ENCODE peak calls at places on chromosomes 11 and 22, in five cellular contexts. One of them, this sample, is unnamed.

GRCh38 chr22:41846268-41847002 is 13.5 kb downstream of the SREBF2 start:
- DNase-seq in K562: peak
- DNase-seq in astrocyte: no peak
- DNase-seq in GM23338: peak
- DNase-seq in PC-3: no peak
- DNase-seq in this sample: no peak

GRCh38 chr11:125175896-125176575 is 11.5 kb downstream of the PKNOX2 start:
- DNase-seq in GM23338: no peak
- DNase-seq in astrocyte: no peak
- DNase-seq in PC-3: no peak
- DNase-seq in K562: no peak
- DNase-seq in this sample: no peak

GRCh38 chr11:81915045-81915444 is 818.6 kb downstream of the FAM181B start:
- DNase-seq in K562: no peak
- DNase-seq in astrocyte: no peak
- DNase-seq in PC-3: no peak
- DNase-seq in GM23338: no peak
- DNase-seq in this sample: peak

GRCh38 chr11:120180571-120181445 is 30.0 kb upstream of the OAF start:
- DNase-seq in GM23338: peak
- DNase-seq in K562: no peak
- DNase-seq in astrocyte: peak
- DNase-seq in PC-3: peak
- DNase-seq in this sample: peak

GRCh38 chr22:26648011-26648497 is 9.3 kb upstream of the MIAT start:
- DNase-seq in PC-3: no peak
- DNase-seq in K562: no peak
- DNase-seq in GM23338: peak
- DNase-seq in astrocyte: no peak
- DNase-seq in this sample: no peak

GRCh38 chr22:49423125-49423650 is 404.5 kb downstream of the BRD1 start:
- DNase-seq in PC-3: no peak
- DNase-seq in K562: no peak
- DNase-seq in GM23338: no peak
- DNase-seq in astrocyte: no peak
- DNase-seq in this sample: no peak

GRCh38 chr22:20242393-20243175 is 25.5 kb downstream of the RTN4R start:
- DNase-seq in astrocyte: no peak
- DNase-seq in PC-3: no peak
- DNase-seq in GM23338: no peak
- DNase-seq in K562: no peak
- DNase-seq in this sample: no peak

GRCh38 chr11:84465040-84465439 is 1162.1 kb downstream of the DLG2 start:
- DNase-seq in K562: no peak
- DNase-seq in GM23338: no peak
- DNase-seq in astrocyte: peak
- DNase-seq in PC-3: no peak
- DNase-seq in this sample: peak

GRCh38 chr11:126343051-126343450 is 12.4 kb upstream of the ST3GAL4 start:
- DNase-seq in astrocyte: no peak
- DNase-seq in PC-3: no peak
- DNase-seq in GM23338: no peak
- DNase-seq in K562: no peak
- DNase-seq in this sample: no peak

GRCh38 chr11:88320149-88320559 is 17.4 kb downstream of the CTSC start:
- DNase-seq in astrocyte: peak
- DNase-seq in PC-3: peak
- DNase-seq in GM23338: no peak
- DNase-seq in K562: no peak
- DNase-seq in this sample: peak

GRCh38 chr11:44519989-44520737 is 45.3 kb upstream of the CD82 start:
- DNase-seq in astrocyte: no peak
- DNase-seq in GM23338: peak
- DNase-seq in K562: no peak
- DNase-seq in PC-3: no peak
- DNase-seq in this sample: no peak

GRCh38 chr11:112177610-112178009 is 2.3 kb downstream of the BCO2 start:
- DNase-seq in astrocyte: no peak
- DNase-seq in K562: no peak
- DNase-seq in PC-3: no peak
- DNase-seq in GM23338: no peak
- DNase-seq in this sample: no peak

GRCh38 chr11:26753738-26754504 is 32.1 kb upstream of the SLC5A12 start:
- DNase-seq in astrocyte: peak
- DNase-seq in GM23338: peak
- DNase-seq in PC-3: peak
- DNase-seq in K562: peak
- DNase-seq in this sample: peak

GRCh38 chr11:36453678-36454077 is 56.4 kb downstream of the TRAF6 start:
- DNase-seq in GM23338: no peak
- DNase-seq in PC-3: peak
- DNase-seq in astrocyte: peak
- DNase-seq in K562: no peak
- DNase-seq in this sample: peak

GRCh38 chr11:27722117-27722844 is 22.0 kb upstream of the BDNF start:
- DNase-seq in K562: no peak
- DNase-seq in PC-3: no peak
- DNase-seq in astrocyte: peak
- DNase-seq in GM23338: peak
- DNase-seq in this sample: peak

GRCh38 chr11:123183391-123184099 is 11.5 kb downstream of the CLMP start:
- DNase-seq in astrocyte: peak
- DNase-seq in K562: no peak
- DNase-seq in PC-3: peak
- DNase-seq in GM23338: no peak
- DNase-seq in this sample: no peak

GRCh38 chr11:34250732-34251639 is 106.8 kb downstream of the ABTB2 start:
- DNase-seq in K562: peak
- DNase-seq in GM23338: peak
- DNase-seq in astrocyte: no peak
- DNase-seq in PC-3: peak
- DNase-seq in this sample: peak

GRCh38 chr22:31917227-31917921 is 27.0 kb upstream of the YWHAH start:
- DNase-seq in PC-3: no peak
- DNase-seq in astrocyte: no peak
- DNase-seq in GM23338: no peak
- DNase-seq in K562: no peak
- DNase-seq in this sample: no peak

GRCh38 chr11:132028380-132029240 is 658.2 kb downstream of the NTM start:
- DNase-seq in GM23338: peak
- DNase-seq in astrocyte: no peak
- DNase-seq in K562: peak
- DNase-seq in PC-3: peak
- DNase-seq in this sample: peak

GRCh38 chr11:125457814-125458343 is 38.2 kb downstream of the FEZ1 start:
- DNase-seq in K562: peak
- DNase-seq in PC-3: no peak
- DNase-seq in GM23338: peak
- DNase-seq in astrocyte: peak
- DNase-seq in this sample: peak

GRCh38 chr11:128701086-128701485 is 7.2 kb downstream of the FLI1 start:
- DNase-seq in astrocyte: peak
- DNase-seq in K562: no peak
- DNase-seq in PC-3: no peak
- DNase-seq in GM23338: no peak
- DNase-seq in this sample: no peak

GRCh38 chr11:33262016-33262638 is 4.9 kb downstream of the HIPK3 start:
- DNase-seq in K562: no peak
- DNase-seq in GM23338: no peak
- DNase-seq in PC-3: peak
- DNase-seq in astrocyte: peak
- DNase-seq in this sample: peak

GRCh38 chr11:69867076-69868002 is 48.1 kb upstream of the FGF3 start:
- DNase-seq in astrocyte: peak
- DNase-seq in K562: no peak
- DNase-seq in GM23338: no peak
- DNase-seq in PC-3: peak
- DNase-seq in this sample: peak

GRCh38 chr22:23912293-23912903 is 18.2 kb downstream of the MIF start:
- DNase-seq in astrocyte: no peak
- DNase-seq in PC-3: no peak
- DNase-seq in GM23338: no peak
- DNase-seq in K562: no peak
- DNase-seq in this sample: no peak

GRCh38 chr11:76604652-76605241 is 65.8 kb downstream of the LRRC32 start:
- DNase-seq in PC-3: no peak
- DNase-seq in astrocyte: peak
- DNase-seq in K562: no peak
- DNase-seq in GM23338: no peak
- DNase-seq in this sample: peak

GRCh38 chr11:22479133-22479690 is 141.0 kb downstream of the SLC17A6 start:
- DNase-seq in GM23338: no peak
- DNase-seq in K562: no peak
- DNase-seq in astrocyte: peak
- DNase-seq in PC-3: no peak
- DNase-seq in this sample: peak

GRCh38 chr11:96311120-96311568 is 31.9 kb downstream of the MAML2 start:
- DNase-seq in K562: no peak
- DNase-seq in GM23338: no peak
- DNase-seq in PC-3: peak
- DNase-seq in astrocyte: peak
- DNase-seq in this sample: peak

GRCh38 chr11:73787051-73787642 is 527 bp upstream of the MRPL48 start:
- DNase-seq in astrocyte: no peak
- DNase-seq in GM23338: no peak
- DNase-seq in K562: no peak
- DNase-seq in PC-3: no peak
- DNase-seq in this sample: no peak

DNA sequence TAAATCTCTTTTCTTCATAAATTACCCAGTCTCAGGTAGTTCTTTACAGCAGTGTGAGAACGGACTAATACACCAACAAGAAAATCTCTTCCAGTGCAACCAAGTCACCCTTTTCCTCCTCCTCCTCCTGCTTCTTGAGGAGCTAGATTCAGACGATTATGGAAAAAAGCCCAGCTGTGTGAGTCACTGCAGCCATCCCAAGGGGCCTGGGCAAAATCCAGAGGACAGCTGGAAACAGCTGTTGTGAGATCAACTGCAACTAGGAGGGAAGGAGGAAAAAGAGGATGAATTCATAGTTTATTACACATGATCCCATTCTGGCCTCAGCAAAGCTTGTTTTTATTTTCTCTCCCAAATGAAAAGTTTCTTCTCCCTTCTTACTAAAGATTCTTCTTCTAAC is 32.9 kb downstream of the RBFOX2 start:
- DNase-seq in GM23338: no peak
- DNase-seq in astrocyte: peak
- DNase-seq in PC-3: peak
- DNase-seq in K562: no peak
- DNase-seq in this sample: peak
- H3K4me2 ChIP-seq in GM23338: peak
- H3K4me2 ChIP-seq in astrocyte: peak
- H3K4me2 ChIP-seq in PC-3: no peak
- H3K4me2 ChIP-seq in K562: peak
- H3K4me2 ChIP-seq in this sample: peak

GRCh38 chr22:21985214-21985613 is 2.6 kb upstream of the TOP3B start:
- DNase-seq in PC-3: no peak
- DNase-seq in astrocyte: no peak
- DNase-seq in GM23338: no peak
- DNase-seq in K562: no peak
- DNase-seq in this sample: no peak

GRCh38 chr22:21980547-21980946 is 2.0 kb downstream of the TOP3B start:
- DNase-seq in K562: no peak
- DNase-seq in astrocyte: no peak
- DNase-seq in PC-3: no peak
- DNase-seq in GM23338: no peak
- DNase-seq in this sample: no peak

GRCh38 chr22:21984793-21985192 is 2.2 kb upstream of the TOP3B start:
- DNase-seq in PC-3: peak
- DNase-seq in K562: peak
- DNase-seq in astrocyte: no peak
- DNase-seq in GM23338: peak
- DNase-seq in this sample: no peak

GRCh38 chr22:21981874-21982273 is 713 bp downstream of the TOP3B start:
- DNase-seq in GM23338: no peak
- DNase-seq in PC-3: no peak
- DNase-seq in astrocyte: no peak
- DNase-seq in K562: no peak
- DNase-seq in this sample: no peak

GRCh38 chr22:21982338-21982965 is at the start of gene TOP3B:
- DNase-seq in PC-3: peak
- DNase-seq in K562: peak
- DNase-seq in astrocyte: peak
- DNase-seq in GM23338: peak
- DNase-seq in this sample: peak
- H3K4me2 ChIP-seq in PC-3: peak
- H3K4me2 ChIP-seq in K562: peak
- H3K4me2 ChIP-seq in astrocyte: peak
- H3K4me2 ChIP-seq in GM23338: peak
- H3K4me2 ChIP-seq in this sample: peak

GRCh38 chr22:35630387-35630793 is 13.3 kb upstream of the MB start:
- DNase-seq in astrocyte: peak
- DNase-seq in PC-3: peak
- DNase-seq in K562: no peak
- DNase-seq in GM23338: peak
- DNase-seq in this sample: peak
- H3K4me2 ChIP-seq in astrocyte: no peak
- H3K4me2 ChIP-seq in PC-3: no peak
- H3K4me2 ChIP-seq in K562: no peak
- H3K4me2 ChIP-seq in GM23338: no peak
- H3K4me2 ChIP-seq in this sample: no peak

GRCh38 chr22:39923689-39924088 is 22.8 kb downstream of the GRAP2 start:
- DNase-seq in PC-3: no peak
- DNase-seq in GM23338: no peak
- DNase-seq in astrocyte: no peak
- DNase-seq in K562: no peak
- DNase-seq in this sample: no peak

GRCh38 chr22:39916496-39916895 is 15.6 kb downstream of the GRAP2 start:
- DNase-seq in astrocyte: no peak
- DNase-seq in GM23338: no peak
- DNase-seq in K562: no peak
- DNase-seq in PC-3: no peak
- DNase-seq in this sample: no peak

GRCh38 chr22:39917776-39918493 is 17.1 kb downstream of the GRAP2 start:
- DNase-seq in GM23338: no peak
- DNase-seq in PC-3: no peak
- DNase-seq in astrocyte: no peak
- DNase-seq in K562: no peak
- DNase-seq in this sample: peak

GRCh38 chr22:39917091-39917703 is 16.3 kb downstream of the GRAP2 start:
- DNase-seq in GM23338: no peak
- DNase-seq in K562: no peak
- DNase-seq in PC-3: no peak
- DNase-seq in astrocyte: no peak
- DNase-seq in this sample: no peak

DNA sequence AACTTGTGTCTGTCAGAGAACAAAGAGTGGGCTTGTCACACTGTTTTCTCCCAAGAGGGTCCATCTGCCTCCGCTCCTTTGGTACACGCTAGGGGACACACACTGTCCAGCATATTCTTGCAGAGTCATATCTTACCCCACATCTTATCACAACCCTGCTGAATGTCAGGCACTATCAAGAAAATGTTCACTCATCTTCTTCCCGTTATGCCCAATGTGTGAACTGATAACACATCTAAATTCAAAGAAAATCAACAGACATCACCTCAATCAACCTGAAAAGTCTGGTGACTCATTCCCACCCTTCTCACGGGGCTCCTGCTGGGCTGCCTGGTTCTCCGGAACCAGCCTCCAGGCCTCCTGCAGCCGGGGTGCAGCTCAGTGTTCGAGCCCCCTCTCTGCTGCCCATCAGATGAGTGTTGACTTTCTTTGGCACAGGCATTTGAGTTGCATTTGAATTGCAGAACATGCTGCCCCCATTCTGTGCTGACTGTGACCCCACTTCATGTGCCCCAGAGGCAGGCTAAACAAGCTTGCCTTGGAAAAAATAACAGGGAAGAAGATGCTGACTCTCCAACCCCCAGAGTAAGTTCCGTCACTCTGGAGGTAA is 19.4 kb downstream of the GRAP2 start:
- DNase-seq in K562: peak
- DNase-seq in astrocyte: no peak
- DNase-seq in PC-3: no peak
- DNase-seq in GM23338: no peak
- DNase-seq in this sample: no peak
- H3K4me2 ChIP-seq in K562: peak
- H3K4me2 ChIP-seq in astrocyte: no peak
- H3K4me2 ChIP-seq in PC-3: no peak
- H3K4me2 ChIP-seq in GM23338: no peak
- H3K4me2 ChIP-seq in this sample: no peak

This sample was measured in fibroblast of lung.